ENCODE peak calls at places on chromosomes 12 and 14, in five cellular contexts. V is sigmoid colon, A is tibial artery, E is right lobe of liver, O is GM12878. P is an unnamed sample.
A peak's percentile ranks its signal among the peaks of the same experiment; 100 is the strongest.

GRCh38 chr12:49705479-49706267 is 1.5 kb downstream of the FMNL3 start:
- DNase-seq in E (no peak), A (peak; percentile 77), V (peak; percentile 69), O (no peak), P (peak; percentile 80)

GRCh38 chr12:80186727-80187217 is 87.4 kb downstream of the OTOGL start:
- DNase-seq in A (peak; percentile 69), E (no peak), O (peak; percentile 26), V (peak; percentile 82), P (peak; percentile 91)

GRCh38 chr14:101276309-101277091 is 284.8 kb upstream of the DIO3 start:
- DNase-seq in E (no peak), A (no peak), V (no peak), O (no peak), P (no peak)

GRCh38 chr12:109638735-109639134 is 65.1 kb downstream of the MVK start:
- DNase-seq in O (no peak), E (peak; percentile 23), A (no peak), V (no peak), P (no peak)

GRCh38 chr12:100346660-100347059 is 10.2 kb upstream of the SLC17A8 start:
- DNase-seq in A (no peak), V (no peak), E (no peak), O (no peak), P (no peak)

GRCh38 chr12:57433370-57433769 is 1.2 kb upstream of the INHBC start:
- DNase-seq in V (no peak), E (no peak), O (no peak), A (no peak), P (no peak)

GRCh38 chr12:49295087-49296001 is at the start of gene PRPH:
- DNase-seq in O (no peak), E (no peak), A (peak; percentile 59), V (peak; percentile 58), P (no peak)

GRCh38 chr12:71950819-71951218 is 12.2 kb downstream of the TPH2 start:
- DNase-seq in E (no peak), O (no peak), V (no peak), A (no peak), P (no peak)

GRCh38 chr14:50003213-50004021 is 110.5 kb downstream of the ARF6 start:
- DNase-seq in V (peak; percentile 86), E (peak; percentile 93), A (peak; percentile 88), O (peak; percentile 60), P (peak; percentile 46)

GRCh38 chr12:120370343-120371243 is 1.6 kb upstream of the MSI1 start:
- DNase-seq in E (no peak), A (no peak), O (no peak), V (no peak), P (no peak)

GRCh38 chr12:1812650-1813302 is 7.6 kb upstream of the LRTM2 start:
- DNase-seq in E (no peak), A (no peak), V (no peak), O (no peak), P (peak; percentile 55)

GRCh38 chr12:12481636-12482035 is 81.0 kb downstream of the DUSP16 start:
- DNase-seq in O (no peak), V (no peak), E (no peak), A (no peak), P (no peak)
- H3K27ac ChIP-seq in O (peak overlapping the region; percentile 25), V (no peak overlapping the region), E (no peak overlapping the region), A (no peak overlapping the region), P (no peak overlapping the region)

DNA sequence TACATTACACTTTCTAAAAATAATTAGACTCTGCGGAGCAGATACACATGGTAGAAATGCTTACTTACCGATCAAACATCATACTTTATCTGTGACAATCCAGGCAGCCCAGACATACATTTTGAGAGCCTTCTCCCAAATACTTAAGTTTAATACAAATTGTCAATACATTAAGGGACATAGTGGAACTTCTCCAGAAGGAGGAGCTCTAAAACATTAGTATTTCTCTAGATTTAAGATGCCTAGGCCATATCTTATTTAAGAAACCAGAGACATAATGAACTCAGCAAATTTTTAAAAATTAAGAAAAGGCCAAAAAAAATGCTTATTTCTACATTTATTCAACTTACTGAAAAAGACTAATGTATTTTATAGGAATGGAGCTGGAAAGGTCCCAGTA is 16.1 kb downstream of the ACSM4 start:
- DNase-seq in V (no peak), A (no peak), O (no peak), E (no peak), P (no peak)
- TF ChIP-seq CTCF in V (no peak), A (no peak), O (no peak), E (no peak), P (no peak)

GRCh38 chr12:6826125-6826733 is 2.0 kb upstream of the P3H3 start:
- DNase-seq in O (no peak), A (no peak), V (no peak), E (no peak), P (no peak)
- H3K27me3 ChIP-seq in O (peaks cover 32% of the 10 kb centered on the region), A (peaks cover 38% of the 10 kb centered on the region), V (no peaks in the 10 kb centered on the region), E (no peaks in the 10 kb centered on the region), P (no peaks in the 10 kb centered on the region)

DNA sequence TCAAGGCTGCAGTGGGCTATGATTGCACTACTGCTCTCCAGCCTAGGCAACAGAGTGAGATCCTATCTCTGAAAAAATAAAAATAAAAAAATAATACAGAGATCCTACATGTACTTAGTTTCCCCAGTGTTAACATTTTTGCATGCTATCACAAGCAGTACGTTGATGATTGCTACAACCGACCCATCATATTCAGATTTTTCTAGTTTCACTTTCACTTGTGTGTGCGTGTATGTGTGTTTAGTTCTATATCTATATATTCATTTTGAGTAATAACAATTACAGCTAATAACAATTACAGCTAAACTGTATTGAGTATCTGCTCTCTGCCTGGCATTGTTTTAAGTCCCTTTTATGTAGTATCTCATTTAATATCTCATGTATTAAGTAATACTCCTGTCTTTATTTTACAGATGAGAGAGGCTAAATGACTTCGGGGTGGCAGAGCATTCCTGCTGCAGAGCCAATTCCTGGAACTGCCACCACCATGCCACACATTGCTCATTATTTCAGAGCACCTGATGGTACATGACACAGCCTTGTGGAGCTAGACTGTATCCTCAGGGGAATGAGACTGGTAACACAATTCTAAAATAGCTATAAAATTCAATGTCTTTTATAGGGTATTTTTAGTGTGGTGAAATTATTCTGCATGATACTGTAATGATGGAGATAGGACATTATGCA is 153.1 kb downstream of the BCAT1 start:
- DNase-seq in O (no peak), V (no peak), E (no peak), A (no peak), P (no peak)
- H3K27ac ChIP-seq in O (no peak overlapping the region), V (no peak overlapping the region), E (no peak overlapping the region), A (no peak overlapping the region), P (no peak overlapping the region)

DNA sequence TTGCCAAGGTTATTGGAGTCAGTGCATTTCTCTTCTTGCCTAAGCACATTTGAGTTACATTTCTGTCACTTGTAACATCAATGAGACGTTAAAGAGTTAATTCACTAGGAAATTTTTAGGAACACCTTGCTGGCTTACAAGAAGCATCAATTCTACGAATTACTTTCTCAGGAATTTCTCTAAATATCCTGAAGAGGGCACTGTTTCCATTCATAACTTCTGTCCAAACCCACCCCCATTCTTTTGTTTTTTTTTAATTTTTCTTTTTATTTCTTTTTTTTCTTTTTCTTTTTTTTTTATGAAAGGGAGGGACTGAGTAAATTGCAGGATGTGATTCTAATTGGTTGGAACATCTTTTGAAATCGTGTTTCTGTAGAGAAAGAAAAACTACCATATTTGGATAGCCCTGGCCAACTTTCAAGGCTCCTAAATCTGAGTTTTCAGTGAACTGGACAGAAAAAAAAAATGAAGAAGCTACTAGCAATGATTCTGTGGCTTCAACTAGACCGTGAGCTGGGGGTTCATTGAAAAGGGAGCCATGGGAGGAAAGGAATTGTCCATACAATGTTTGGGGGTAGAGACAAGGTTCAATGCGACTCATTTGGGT is 285.3 kb downstream of the DAD1 start:
- DNase-seq in A (no peak), V (no peak), O (no peak), E (no peak), P (no peak)
- TF ChIP-seq CTCF in A (peak; percentile 51), V (peak; percentile 17), O (peak; percentile 39), E (peak; percentile 44), P (peak; percentile 22)

P was measured in brain microvascular endothelial cell.